ENCODE peak calls at places on chromosome 11, in six cellular contexts. One of them, this sample, is unnamed.

GRCh38 chr11:134358165-134358852 is 26.5 kb downstream of the GLB1L2 start:
- DNase-seq in bronchial epithelial cell: no peak
- DNase-seq in H9: no peak
- DNase-seq in psoas muscle: no peak
- DNase-seq in lower leg skin: peak
- DNase-seq in pancreas: no peak
- DNase-seq in this sample: no peak

GRCh38 chr11:129265125-129265788 is 73.1 kb upstream of the ARHGAP32 start:
- DNase-seq in bronchial epithelial cell: no peak
- DNase-seq in H9: no peak
- DNase-seq in psoas muscle: no peak
- DNase-seq in pancreas: no peak
- DNase-seq in lower leg skin: no peak
- DNase-seq in this sample: no peak

GRCh38 chr11:130103296-130103814 is 33.7 kb downstream of the APLP2 start:
- DNase-seq in bronchial epithelial cell: peak
- DNase-seq in pancreas: no peak
- DNase-seq in lower leg skin: no peak
- DNase-seq in H9: no peak
- DNase-seq in psoas muscle: no peak
- DNase-seq in this sample: no peak

GRCh38 chr11:10456519-10456918 is 1.5 kb downstream of the AMPD3 start:
- DNase-seq in lower leg skin: no peak
- DNase-seq in pancreas: no peak
- DNase-seq in bronchial epithelial cell: no peak
- DNase-seq in psoas muscle: no peak
- DNase-seq in H9: peak
- DNase-seq in this sample: no peak

GRCh38 chr11:69285091-69285490 is 8.9 kb upstream of the MYEOV start:
- DNase-seq in lower leg skin: no peak
- DNase-seq in H9: no peak
- DNase-seq in pancreas: peak
- DNase-seq in bronchial epithelial cell: no peak
- DNase-seq in psoas muscle: no peak
- DNase-seq in this sample: no peak

GRCh38 chr11:65375012-65375411 is 7.4 kb downstream of the SLC25A45 start:
- DNase-seq in lower leg skin: no peak
- DNase-seq in bronchial epithelial cell: peak
- DNase-seq in pancreas: no peak
- DNase-seq in H9: no peak
- DNase-seq in psoas muscle: no peak
- DNase-seq in this sample: no peak

GRCh38 chr11:110728883-110729282 is 16.6 kb upstream of the ARHGAP20 start:
- DNase-seq in H9: no peak
- DNase-seq in bronchial epithelial cell: peak
- DNase-seq in pancreas: no peak
- DNase-seq in psoas muscle: no peak
- DNase-seq in lower leg skin: no peak
- DNase-seq in this sample: no peak

GRCh38 chr11:35247863-35248262 is 108.9 kb downstream of the CD44 start:
- DNase-seq in pancreas: no peak
- DNase-seq in H9: no peak
- DNase-seq in psoas muscle: no peak
- DNase-seq in bronchial epithelial cell: no peak
- DNase-seq in lower leg skin: no peak
- DNase-seq in this sample: no peak

GRCh38 chr11:106552694-106553203 is 465.5 kb downstream of the GUCY1A2 start:
- DNase-seq in H9: peak
- DNase-seq in pancreas: no peak
- DNase-seq in bronchial epithelial cell: no peak
- DNase-seq in lower leg skin: no peak
- DNase-seq in psoas muscle: no peak
- DNase-seq in this sample: no peak

GRCh38 chr11:88414981-88415391 is 77.5 kb upstream of the CTSC start:
- DNase-seq in bronchial epithelial cell: peak
- DNase-seq in pancreas: no peak
- DNase-seq in psoas muscle: no peak
- DNase-seq in H9: no peak
- DNase-seq in lower leg skin: no peak
- DNase-seq in this sample: no peak

GRCh38 chr11:35373284-35373933 is 45.9 kb downstream of the SLC1A2 start:
- DNase-seq in psoas muscle: no peak
- DNase-seq in lower leg skin: no peak
- DNase-seq in H9: no peak
- DNase-seq in pancreas: peak
- DNase-seq in bronchial epithelial cell: no peak
- DNase-seq in this sample: peak

GRCh38 chr11:44943118-44943517 is 7.6 kb downstream of the TP53I11 start:
- DNase-seq in psoas muscle: no peak
- DNase-seq in H9: no peak
- DNase-seq in pancreas: no peak
- DNase-seq in lower leg skin: no peak
- DNase-seq in bronchial epithelial cell: no peak
- DNase-seq in this sample: peak

GRCh38 chr11:29063630-29064361 is 953.0 kb downstream of the KCNA4 start:
- DNase-seq in pancreas: no peak
- DNase-seq in H9: no peak
- DNase-seq in lower leg skin: no peak
- DNase-seq in bronchial epithelial cell: peak
- DNase-seq in psoas muscle: no peak
- DNase-seq in this sample: no peak

GRCh38 chr11:125881291-125881690 is 6.2 kb upstream of the HYLS1 start:
- DNase-seq in pancreas: no peak
- DNase-seq in psoas muscle: no peak
- DNase-seq in H9: no peak
- DNase-seq in lower leg skin: no peak
- DNase-seq in bronchial epithelial cell: peak
- DNase-seq in this sample: no peak

GRCh38 chr11:65780770-65781151 is at the start of gene AP5B1:
- DNase-seq in pancreas: peak
- DNase-seq in bronchial epithelial cell: peak
- DNase-seq in psoas muscle: peak
- DNase-seq in H9: peak
- DNase-seq in lower leg skin: peak
- DNase-seq in this sample: peak

GRCh38 chr11:22491826-22492225 is 133.8 kb downstream of the FANCF start:
- DNase-seq in H9: peak
- DNase-seq in bronchial epithelial cell: no peak
- DNase-seq in pancreas: peak
- DNase-seq in lower leg skin: peak
- DNase-seq in psoas muscle: no peak
- DNase-seq in this sample: no peak

GRCh38 chr11:131246589-131247164 is 123.7 kb upstream of the NTM start:
- DNase-seq in bronchial epithelial cell: peak
- DNase-seq in H9: peak
- DNase-seq in pancreas: peak
- DNase-seq in psoas muscle: peak
- DNase-seq in lower leg skin: no peak
- DNase-seq in this sample: peak
- TF ChIP-seq CTCF in bronchial epithelial cell: peak
- TF ChIP-seq CTCF in H9: peak
- TF ChIP-seq CTCF in pancreas: peak
- TF ChIP-seq CTCF in psoas muscle: peak
- TF ChIP-seq CTCF in lower leg skin: no peak
- TF ChIP-seq CTCF in this sample: peak

GRCh38 chr11:67252831-67253239 is 13.4 kb upstream of the GRK2 start:
- DNase-seq in psoas muscle: no peak
- DNase-seq in bronchial epithelial cell: peak
- DNase-seq in pancreas: no peak
- DNase-seq in H9: no peak
- DNase-seq in lower leg skin: peak
- DNase-seq in this sample: no peak
- TF ChIP-seq CTCF in psoas muscle: no peak
- TF ChIP-seq CTCF in bronchial epithelial cell: peak
- TF ChIP-seq CTCF in pancreas: no peak
- TF ChIP-seq CTCF in H9: peak
- TF ChIP-seq CTCF in lower leg skin: no peak
- TF ChIP-seq CTCF in this sample: peak

GRCh38 chr11:61892085-61892370 is 683 bp upstream of the FADS3 start:
- DNase-seq in bronchial epithelial cell: no peak
- DNase-seq in psoas muscle: no peak
- DNase-seq in lower leg skin: no peak
- DNase-seq in pancreas: no peak
- DNase-seq in H9: no peak
- DNase-seq in this sample: no peak

GRCh38 chr11:61890536-61891330 is 612 bp downstream of the FADS3 start:
- DNase-seq in lower leg skin: peak
- DNase-seq in bronchial epithelial cell: peak
- DNase-seq in psoas muscle: peak
- DNase-seq in H9: peak
- DNase-seq in pancreas: peak
- DNase-seq in this sample: no peak

GRCh38 chr11:61893981-61894380 is 2.6 kb upstream of the FADS3 start:
- DNase-seq in pancreas: no peak
- DNase-seq in H9: no peak
- DNase-seq in psoas muscle: no peak
- DNase-seq in lower leg skin: no peak
- DNase-seq in bronchial epithelial cell: peak
- DNase-seq in this sample: no peak

GRCh38 chr11:61889831-61890230 is 1.5 kb downstream of the FADS3 start:
- DNase-seq in pancreas: no peak
- DNase-seq in H9: no peak
- DNase-seq in lower leg skin: no peak
- DNase-seq in psoas muscle: no peak
- DNase-seq in bronchial epithelial cell: no peak
- DNase-seq in this sample: no peak

DNA sequence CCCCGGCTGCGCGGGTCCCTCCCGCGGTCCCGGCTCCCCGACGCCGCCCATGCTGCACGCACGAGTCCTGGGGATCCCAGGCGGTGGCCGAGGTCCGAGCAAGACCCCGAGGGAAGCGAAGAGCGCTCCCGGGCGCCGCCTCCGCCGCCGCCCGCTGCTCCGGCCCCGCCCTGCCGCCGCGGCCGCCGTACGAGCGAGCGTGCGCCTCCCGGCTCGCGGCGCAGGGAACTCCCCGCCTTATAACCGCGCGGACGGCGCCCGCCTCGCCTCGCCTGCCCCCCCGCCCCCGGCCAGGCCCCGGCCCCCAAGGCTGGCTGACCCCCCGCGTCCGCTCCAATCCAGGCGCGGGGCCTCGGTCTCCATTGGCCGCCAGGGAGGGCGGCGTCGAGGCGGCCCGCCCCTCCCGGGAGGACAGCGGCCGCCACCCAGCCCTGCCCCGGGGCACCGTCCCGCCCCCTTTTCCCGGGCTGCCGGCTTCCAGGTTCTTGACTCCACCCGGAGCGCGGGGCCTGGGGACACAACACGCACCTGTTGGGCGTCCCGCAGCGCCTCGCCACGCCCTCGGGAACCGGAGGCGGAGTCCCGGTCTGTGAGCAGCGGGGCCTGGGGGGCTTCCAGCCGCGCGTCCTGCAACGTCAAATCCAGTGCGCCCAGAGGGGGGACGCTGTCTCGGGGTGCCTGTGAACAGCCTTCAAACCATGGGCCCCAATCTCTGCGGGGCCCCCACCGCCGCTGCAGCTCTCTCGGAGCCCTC is at the start of gene FADS3:
- DNase-seq in H9: peak
- DNase-seq in psoas muscle: peak
- DNase-seq in bronchial epithelial cell: peak
- DNase-seq in lower leg skin: peak
- DNase-seq in pancreas: peak
- DNase-seq in this sample: peak
- TF ChIP-seq CTCF in H9: peak
- TF ChIP-seq CTCF in psoas muscle: no peak
- TF ChIP-seq CTCF in bronchial epithelial cell: peak
- TF ChIP-seq CTCF in lower leg skin: no peak
- TF ChIP-seq CTCF in pancreas: no peak
- TF ChIP-seq CTCF in this sample: no peak

GRCh38 chr11:8359521-8359920 is 95.8 kb upstream of the LMO1 start:
- DNase-seq in psoas muscle: no peak
- DNase-seq in lower leg skin: no peak
- DNase-seq in H9: no peak
- DNase-seq in bronchial epithelial cell: no peak
- DNase-seq in pancreas: no peak
- DNase-seq in this sample: no peak

GRCh38 chr11:8356731-8357504 is 93.2 kb upstream of the LMO1 start:
- DNase-seq in bronchial epithelial cell: no peak
- DNase-seq in lower leg skin: no peak
- DNase-seq in pancreas: no peak
- DNase-seq in psoas muscle: peak
- DNase-seq in H9: no peak
- DNase-seq in this sample: no peak

GRCh38 chr11:8357891-8358566 is 94.4 kb upstream of the LMO1 start:
- DNase-seq in psoas muscle: no peak
- DNase-seq in bronchial epithelial cell: no peak
- DNase-seq in pancreas: no peak
- DNase-seq in lower leg skin: no peak
- DNase-seq in H9: peak
- DNase-seq in this sample: no peak

GRCh38 chr11:8356216-8356615 is 92.5 kb upstream of the LMO1 start:
- DNase-seq in lower leg skin: no peak
- DNase-seq in H9: no peak
- DNase-seq in psoas muscle: no peak
- DNase-seq in bronchial epithelial cell: no peak
- DNase-seq in pancreas: no peak
- DNase-seq in this sample: no peak

GRCh38 chr11:8357505-8357888 is 93.8 kb upstream of the LMO1 start:
- DNase-seq in psoas muscle: no peak
- DNase-seq in H9: no peak
- DNase-seq in lower leg skin: no peak
- DNase-seq in pancreas: no peak
- DNase-seq in bronchial epithelial cell: no peak
- DNase-seq in this sample: no peak
- TF ChIP-seq CTCF in psoas muscle: no peak
- TF ChIP-seq CTCF in H9: peak
- TF ChIP-seq CTCF in lower leg skin: no peak
- TF ChIP-seq CTCF in pancreas: no peak
- TF ChIP-seq CTCF in bronchial epithelial cell: no peak
- TF ChIP-seq CTCF in this sample: no peak

DNA sequence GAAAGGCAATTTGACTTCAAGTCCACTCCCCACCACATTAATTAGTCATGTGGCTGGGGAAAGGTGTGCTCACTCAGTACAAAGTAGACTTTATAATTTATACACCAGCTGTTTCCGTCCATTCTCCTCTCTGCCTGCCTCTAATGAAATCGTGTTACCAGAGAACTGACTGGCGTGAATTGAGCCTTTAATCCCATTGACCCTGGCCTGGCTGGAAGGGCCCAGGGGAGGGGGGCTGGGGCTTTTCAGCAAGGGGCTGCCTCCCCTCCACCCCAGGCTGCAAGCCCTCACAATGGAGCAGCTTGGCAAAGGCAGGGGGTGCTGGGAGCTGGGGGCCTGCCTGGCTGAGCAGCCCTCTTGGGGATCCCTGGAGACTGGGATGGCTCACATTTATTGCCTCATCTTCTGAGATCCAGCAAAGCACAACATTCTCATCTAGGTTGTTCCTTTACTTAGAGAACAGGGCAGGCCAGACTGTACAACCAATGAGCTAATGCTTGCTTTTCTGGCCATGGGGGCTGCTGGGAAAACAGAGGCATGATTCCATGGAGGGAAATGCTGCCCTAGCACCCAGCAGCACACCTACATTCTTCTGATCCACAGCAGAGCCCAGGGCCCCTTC is 25.9 kb upstream of the LMO1 start:
- DNase-seq in H9: peak
- DNase-seq in lower leg skin: peak
- DNase-seq in pancreas: no peak
- DNase-seq in psoas muscle: no peak
- DNase-seq in bronchial epithelial cell: no peak
- DNase-seq in this sample: no peak
- TF ChIP-seq CTCF in H9: no peak
- TF ChIP-seq CTCF in lower leg skin: no peak
- TF ChIP-seq CTCF in pancreas: no peak
- TF ChIP-seq CTCF in psoas muscle: no peak
- TF ChIP-seq CTCF in bronchial epithelial cell: no peak
- TF ChIP-seq CTCF in this sample: no peak